ENCODE peak calls at places on chromosomes 7 and 10, in six cellular contexts. O is stomach, Q is HepG2, B is sigmoid colon, S is breast epithelium, J is HCT116. I is an unnamed sample.

GRCh38 chr10:17787087-17787942 is 21.8 kb upstream of the MRC1 start:
- DNase-seq in O (no peak), Q (no peak), B (no peak), S (no peak), J (peak), I (peak)

GRCh38 chr10:110932505-110933180 is 13.2 kb downstream of the SHOC2 start:
- DNase-seq in O (no peak), Q (no peak), B (no peak), S (no peak), J (no peak), I (no peak)

GRCh38 chr7:105648561-105649401 is 67.5 kb upstream of the EFCAB10 start:
- DNase-seq in O (peak), Q (peak), B (peak), S (no peak), J (peak), I (no peak)

GRCh38 chr7:143240323-143241168 is 18.7 kb downstream of the TAS2R40 start:
- DNase-seq in O (peak), Q (peak), B (peak), S (no peak), J (peak), I (no peak)

GRCh38 chr7:46368871-46369270 is 447.8 kb upstream of the IGFBP3 start:
- DNase-seq in O (no peak), Q (no peak), B (no peak), S (no peak), J (no peak), I (no peak)

GRCh38 chr7:20778063-20778721 is 8.5 kb downstream of the SP8 start:
- DNase-seq in O (peak), Q (no peak), B (no peak), S (no peak), J (no peak), I (peak)

GRCh38 chr10:24223341-24223740 is 14.4 kb downstream of the KIAA1217 start:
- DNase-seq in O (no peak), Q (no peak), B (no peak), S (no peak), J (no peak), I (no peak)

GRCh38 chr7:63073736-63074135 is 924.9 kb upstream of the ZNF722 start:
- DNase-seq in O (no peak), Q (no peak), B (no peak), S (no peak), J (no peak), I (no peak)

GRCh38 chr10:116825901-116826300 is 23.4 kb upstream of the ENO4 start:
- DNase-seq in O (no peak), Q (no peak), B (no peak), S (no peak), J (no peak), I (no peak)

GRCh38 chr10:105188737-105189463 is 547.8 kb downstream of the SORCS3 start:
- DNase-seq in O (no peak), Q (peak), B (no peak), S (no peak), J (no peak), I (no peak)

GRCh38 chr10:66747451-66747850 is 178.4 kb upstream of the LRRTM3 start:
- DNase-seq in O (no peak), Q (no peak), B (no peak), S (no peak), J (peak), I (no peak)

GRCh38 chr7:156497776-156498509 is 142.6 kb upstream of the RNF32 start:
- DNase-seq in O (no peak), Q (no peak), B (no peak), S (no peak), J (no peak), I (no peak)

GRCh38 chr10:6647811-6648526 is 67.9 kb upstream of the PRKCQ start:
- DNase-seq in O (peak), Q (peak), B (no peak), S (no peak), J (peak), I (peak)

GRCh38 chr10:60299961-60300883 is 89.5 kb downstream of the ANK3 start:
- DNase-seq in O (no peak), Q (no peak), B (no peak), S (no peak), J (no peak), I (no peak)

GRCh38 chr10:101489355-101489754 is 98.7 kb downstream of the POLL start:
- DNase-seq in O (no peak), Q (peak), B (no peak), S (no peak), J (no peak), I (no peak)

GRCh38 chr10:85508159-85508558 is 858.4 kb downstream of the GRID1 start:
- DNase-seq in O (no peak), Q (no peak), B (no peak), S (no peak), J (no peak), I (no peak)

GRCh38 chr7:73647725-73648592 is 19.7 kb upstream of the VPS37D start:
- DNase-seq in O (peak), Q (peak), B (no peak), S (no peak), J (no peak), I (no peak)

GRCh38 chr7:83338277-83338950 is 175.7 kb upstream of the PCLO start:
- DNase-seq in O (no peak), Q (no peak), B (no peak), S (no peak), J (no peak), I (no peak)

GRCh38 chr10:86253171-86254072 is 113.2 kb downstream of the GRID1 start:
- DNase-seq in O (peak), Q (no peak), B (no peak), S (no peak), J (no peak), I (no peak)

GRCh38 chr7:135959655-135960363 is 17.4 kb downstream of the MTPN start:
- DNase-seq in O (no peak), Q (no peak), B (no peak), S (no peak), J (no peak), I (no peak)

GRCh38 chr7:103076767-103077166 is 1.8 kb downstream of the ARMC10 start:
- DNase-seq in O (no peak), Q (no peak), B (no peak), S (no peak), J (no peak), I (peak)

GRCh38 chr7:102072636-102073209 is 213.9 kb upstream of the SH2B2 start:
- DNase-seq in O (no peak), Q (no peak), B (no peak), S (no peak), J (no peak), I (no peak)

GRCh38 chr7:151264615-151265014 is 16.1 kb upstream of the SMARCD3 start:
- DNase-seq in O (no peak), Q (no peak), B (peak), S (no peak), J (no peak), I (no peak)

GRCh38 chr7:149869867-149870266 is 3.9 kb upstream of the ATP6V0E2 start:
- DNase-seq in O (no peak), Q (no peak), B (no peak), S (no peak), J (no peak), I (no peak)

GRCh38 chr7:6237002-6237401 is 35.4 kb downstream of the CYTH3 start:
- DNase-seq in O (no peak), Q (no peak), B (no peak), S (no peak), J (no peak), I (no peak)

GRCh38 chr7:101245147-101245668 is 327 bp upstream of the FIS1 start:
- DNase-seq in O (no peak), Q (no peak), B (no peak), S (no peak), J (no peak), I (no peak)

GRCh38 chr7:147990837-147991236 is 599.7 kb upstream of the C7orf33 start:
- DNase-seq in O (no peak), Q (no peak), B (no peak), S (no peak), J (no peak), I (no peak)

GRCh38 chr10:90288403-90288933 is 569.4 kb downstream of the HTR7 start:
- DNase-seq in O (no peak), Q (no peak), B (no peak), S (no peak), J (peak), I (no peak)

GRCh38 chr10:71694567-71694968 is 25.0 kb downstream of the C10orf105 start:
- DNase-seq in O (peak), Q (no peak), B (no peak), S (no peak), J (no peak), I (no peak)

GRCh38 chr7:74059681-74060588 is 23.7 kb upstream of the LIMK1 start:
- DNase-seq in O (peak), Q (no peak), B (no peak), S (peak), J (peak), I (peak)

GRCh38 chr10:51090190-51090589 is 15.9 kb downstream of the PRKG1 start:
- DNase-seq in O (no peak), Q (no peak), B (no peak), S (no peak), J (no peak), I (no peak)

GRCh38 chr7:34131371-34131770 is 226.0 kb downstream of the BMPER start:
- DNase-seq in O (no peak), Q (no peak), B (no peak), S (no peak), J (no peak), I (no peak)

GRCh38 chr10:30829921-30830671 is 200.5 kb upstream of the LYZL2 start:
- DNase-seq in O (no peak), Q (no peak), B (no peak), S (no peak), J (no peak), I (no peak)

GRCh38 chr10:58184120-58184670 is 83.5 kb downstream of the IPMK start:
- DNase-seq in O (no peak), Q (no peak), B (no peak), S (no peak), J (no peak), I (no peak)

GRCh38 chr7:44846816-44847508 is 925 bp downstream of the H2AZ2 start:
- DNase-seq in O (no peak), Q (no peak), B (no peak), S (no peak), J (no peak), I (no peak)

GRCh38 chr7:92987543-92987942 is 130.2 kb downstream of the SAMD9 start:
- DNase-seq in O (no peak), Q (no peak), B (no peak), S (no peak), J (no peak), I (no peak)

DNA sequence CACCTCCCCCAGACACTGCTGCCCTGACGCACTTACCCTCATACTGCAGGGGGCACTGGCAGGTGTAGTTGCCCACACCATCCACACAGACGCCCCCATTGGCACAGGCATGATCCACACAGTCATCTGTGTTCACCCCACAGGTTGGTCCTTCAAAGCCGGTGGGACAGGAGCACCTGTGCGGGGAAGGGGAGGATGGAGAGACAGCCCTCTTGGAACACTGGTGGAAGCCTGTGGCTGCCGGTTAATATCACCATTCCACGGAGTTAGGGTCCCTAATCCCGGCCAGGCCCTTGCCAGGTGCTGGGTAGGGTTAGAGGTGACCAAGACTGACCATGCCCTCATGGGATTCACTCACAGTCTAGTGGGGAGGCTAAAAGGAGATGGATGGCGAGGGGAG is 171.8 kb downstream of the SLIT1 start:
- DNase-seq in O (no peak), Q (no peak), B (no peak), S (no peak), J (no peak), I (no peak)
- H3K27ac ChIP-seq in O (no peak), Q (no peak), B (no peak), S (no peak), J (no peak), I (no peak)

GRCh38 chr7:112790651-112790973 is 419 bp upstream of the TMEM168 start:
- DNase-seq in O (no peak), Q (no peak), B (no peak), S (no peak), J (no peak), I (no peak)

GRCh38 chr7:112788778-112789343 is 1.3 kb downstream of the TMEM168 start:
- DNase-seq in O (no peak), Q (no peak), B (no peak), S (no peak), J (no peak), I (no peak)

GRCh38 chr7:112791465-112792168 is 1.4 kb upstream of the TMEM168 start:
- DNase-seq in O (no peak), Q (peak), B (no peak), S (no peak), J (no peak), I (no peak)

GRCh38 chr7:112789453-112789823 is 755 bp downstream of the TMEM168 start:
- DNase-seq in O (no peak), Q (no peak), B (no peak), S (no peak), J (no peak), I (no peak)

DNA sequence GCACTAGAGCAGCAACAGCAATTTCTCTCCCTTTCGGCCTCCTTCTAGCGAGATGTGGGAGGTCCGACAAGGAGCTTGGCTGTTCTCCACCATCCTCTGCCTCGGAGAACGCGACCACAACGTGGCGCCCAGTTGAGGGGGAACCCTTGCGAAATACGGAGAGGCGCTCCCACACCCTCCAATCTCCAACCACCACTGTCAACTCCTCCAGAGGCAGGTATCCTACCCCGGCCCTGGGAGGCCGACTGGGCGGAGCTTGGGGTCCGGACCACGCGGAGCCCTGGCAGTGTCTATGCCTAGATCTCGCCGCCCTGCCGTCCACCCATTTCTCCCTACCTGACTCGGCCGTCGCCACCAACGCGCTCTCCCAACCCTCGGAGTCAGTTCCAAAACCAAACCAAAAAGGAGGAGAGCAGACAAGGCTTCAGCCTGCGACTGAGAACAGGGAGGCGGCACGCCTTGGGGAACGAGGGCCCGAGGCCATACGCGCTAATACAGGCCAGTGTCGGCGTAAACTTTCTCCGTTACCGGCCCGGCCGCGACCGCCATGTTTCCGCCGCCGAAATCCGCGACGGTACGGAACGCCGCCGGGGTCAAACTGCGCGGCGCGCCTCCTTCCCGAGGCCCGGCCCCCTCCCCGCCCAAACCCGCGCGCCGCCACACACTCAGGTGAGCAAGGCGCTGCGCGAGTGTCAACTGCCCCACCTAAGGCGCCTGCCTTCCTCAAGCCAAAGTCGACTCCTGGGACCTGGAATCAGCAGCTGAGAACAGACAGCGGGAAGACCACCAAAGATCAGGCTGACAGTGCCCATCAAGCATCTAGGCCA is at the start of gene TMEM168:
- DNase-seq in O (peak), Q (peak), B (peak), S (peak), J (peak), I (peak)
- TF ChIP-seq POLR2A in O (no peak), Q (peak), B (peak), S (no peak), J (peak), I (peak)

DNA sequence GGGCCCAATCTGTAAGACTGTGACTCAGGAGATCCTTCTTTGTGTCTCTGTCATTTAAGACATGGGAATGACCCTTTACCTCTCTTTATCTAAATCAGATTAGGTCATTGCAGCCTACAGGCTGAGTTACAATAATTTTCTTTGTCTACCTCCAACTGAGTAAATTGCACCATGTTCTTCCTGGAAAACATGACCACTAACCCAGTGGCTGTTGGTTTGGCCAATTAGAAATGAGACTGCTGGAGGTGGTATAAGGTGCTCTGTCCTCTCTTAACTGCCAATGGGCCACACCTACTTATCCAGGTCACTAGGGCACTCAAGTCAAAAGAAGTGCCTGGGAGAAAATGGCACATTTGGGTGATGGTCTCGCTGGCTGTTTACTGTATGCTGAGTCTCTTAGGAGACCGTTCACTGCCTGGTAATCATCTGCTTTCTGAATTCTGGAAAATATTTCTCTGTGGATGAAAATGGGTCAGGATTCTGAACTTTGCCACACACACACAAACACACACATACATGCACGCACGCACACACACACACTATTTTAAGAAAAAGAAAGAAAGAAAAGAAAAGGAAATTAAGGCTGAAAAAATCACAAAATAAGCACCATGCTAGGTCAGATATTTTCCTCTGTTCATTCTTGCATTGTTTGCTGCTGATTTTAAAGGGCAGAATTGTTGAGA is 16.4 kb downstream of the STAMBPL1 start:
- DNase-seq in O (no peak), Q (peak), B (no peak), S (no peak), J (peak), I (no peak)
- TF ChIP-seq POLR2AphosphoS5 in O (no peak), Q (no peak), B (no peak), S (no peak), J (no peak), I (no peak)

DNA sequence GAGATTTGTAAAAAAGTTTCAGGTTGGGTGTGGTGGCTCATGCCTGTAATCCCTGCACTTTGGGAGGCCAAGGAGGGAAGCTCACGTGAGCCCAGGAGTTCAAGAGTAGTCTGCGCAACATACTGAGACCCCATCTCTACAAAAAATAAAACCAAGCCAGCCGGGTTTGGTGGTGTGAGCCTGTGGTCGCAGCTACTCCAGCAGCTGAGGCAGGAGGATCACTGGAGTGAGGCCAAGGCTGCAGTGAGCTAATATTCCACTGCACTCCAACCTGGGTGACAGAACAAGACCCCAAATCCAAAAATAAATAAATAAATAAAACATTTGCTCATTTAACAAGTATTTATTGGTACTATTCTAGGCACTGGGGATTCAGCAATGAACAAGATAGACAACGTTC is 1.5 kb upstream of the CHCHD1 start:
- DNase-seq in O (no peak), Q (no peak), B (peak), S (no peak), J (no peak), I (no peak)
- H3K27ac ChIP-seq in O (no peak), Q (no peak), B (no peak), S (no peak), J (no peak), I (no peak)

GRCh38 chr7:97873606-97874005 is 1.4 kb upstream of the ASNS start:
- DNase-seq in O (no peak), Q (no peak), B (no peak), S (no peak), J (no peak), I (no peak)

GRCh38 chr7:97868314-97868713 is 3.9 kb downstream of the ASNS start:
- DNase-seq in O (no peak), Q (no peak), B (no peak), S (no peak), J (no peak), I (no peak)

GRCh38 chr7:97868788-97869187 is 3.4 kb downstream of the ASNS start:
- DNase-seq in O (no peak), Q (no peak), B (no peak), S (no peak), J (no peak), I (no peak)

GRCh38 chr7:97871659-97872024 is 566 bp downstream of the ASNS start:
- DNase-seq in O (no peak), Q (no peak), B (no peak), S (no peak), J (no peak), I (no peak)

DNA sequence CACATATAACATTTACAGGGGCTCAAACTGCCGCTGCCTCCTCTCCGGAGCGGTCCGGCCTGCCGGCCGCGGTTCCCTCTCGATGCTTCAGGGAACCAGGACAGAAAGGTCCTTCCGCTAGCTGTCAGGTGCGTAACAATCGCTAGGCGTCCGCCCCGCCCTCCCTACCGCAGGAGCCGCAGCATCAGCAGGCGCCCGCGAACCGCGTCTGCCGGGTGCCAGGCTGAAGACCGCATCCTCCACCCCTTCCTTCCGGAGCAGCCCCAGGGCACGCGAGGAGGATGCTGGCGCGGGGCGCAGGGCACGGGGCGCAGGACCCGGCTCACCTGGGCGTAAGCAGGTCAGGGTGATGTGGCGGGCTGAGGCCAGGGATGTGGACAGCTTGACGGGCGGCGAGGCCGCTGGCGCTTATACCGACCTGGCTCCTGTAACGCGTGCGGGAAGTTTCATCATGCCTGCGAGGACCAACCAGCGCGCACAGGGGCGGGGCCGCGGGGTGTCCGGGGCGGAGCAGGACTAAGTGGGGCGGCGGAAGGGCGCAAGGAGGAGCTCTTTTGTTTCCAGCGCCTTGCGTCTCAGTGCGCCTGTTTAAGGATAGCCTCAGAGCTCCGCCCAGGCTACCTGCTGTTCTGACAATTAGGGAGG is at the start of gene ASNS:
- DNase-seq in O (peak), Q (peak), B (peak), S (peak), J (peak), I (peak)
- TF ChIP-seq POLR2A in O (no peak), Q (peak), B (peak), S (no peak), J (peak), I (peak)

I was measured in upper lobe of left lung.